ENCODE peak calls at places on chromosome 17, in four cellular contexts. X, N, A and M are unnamed samples.
A peak's percentile ranks its signal among the peaks of the same experiment; 100 is the strongest.

GRCh38 chr17:55086635-55087058 is 118.1 kb downstream of the STXBP4 start:
- DNase-seq in X (no peak), N (peak; percentile 1), A (peak; percentile 14), M (no peak)

GRCh38 chr17:55434721-55435120 is 13.1 kb upstream of the MMD start:
- DNase-seq in X (no peak), N (no peak), A (no peak), M (no peak)

GRCh38 chr17:81119223-81120148 is 45.8 kb upstream of the PVALEF start:
- DNase-seq in X (peak; percentile 32), N (peak; percentile 73), A (peak; percentile 99), M (peak; percentile 90)

GRCh38 chr17:60601443-60602384 is 1.7 kb downstream of the PPM1D start:
- DNase-seq in X (peak; percentile 40), N (peak; percentile 50), A (peak; percentile 78), M (no peak)

GRCh38 chr17:15123593-15124590 is 141.2 kb downstream of the PMP22 start:
- DNase-seq in X (no peak), N (no peak), A (no peak), M (no peak)

GRCh38 chr17:2723997-2724782 is 12.6 kb upstream of the CLUH start:
- DNase-seq in X (no peak), N (no peak), A (no peak), M (no peak)

GRCh38 chr17:33657181-33657580 is 364.1 kb upstream of the ASIC2 start:
- DNase-seq in X (no peak), N (no peak), A (no peak), M (no peak)

GRCh38 chr17:18179804-18180203 is 3.8 kb upstream of the ALKBH5 start:
- DNase-seq in X (no peak), N (no peak), A (no peak), M (no peak)

GRCh38 chr17:72735602-72736001 is 356.9 kb downstream of the SLC39A11 start:
- DNase-seq in X (no peak), N (no peak), A (no peak), M (no peak)

GRCh38 chr17:17750881-17751280 is 69.6 kb downstream of the RAI1 start:
- DNase-seq in X (peak; percentile 47), N (peak; percentile 35), A (no peak), M (no peak)

GRCh38 chr17:40886090-40886489 is 1.0 kb upstream of the KRT20 start:
- DNase-seq in X (no peak), N (no peak), A (no peak), M (no peak)

GRCh38 chr17:17837966-17838962 is 1.5 kb upstream of the SREBF1 start:
- DNase-seq in X (no peak), N (no peak), A (peak; percentile 53), M (no peak)

GRCh38 chr17:81189016-81189415 is 23.0 kb upstream of the AATK start:
- DNase-seq in X (no peak), N (no peak), A (no peak), M (no peak)

GRCh38 chr17:32928527-32929287 is 754 bp downstream of the TMEM98 start:
- DNase-seq in X (no peak), N (no peak), A (no peak), M (no peak)

GRCh38 chr17:80861892-80862291 is 129.7 kb upstream of the CHMP6 start:
- DNase-seq in X (no peak), N (no peak), A (no peak), M (no peak)

GRCh38 chr17:74190807-74191206 is 12.7 kb upstream of the RPL38 start:
- DNase-seq in X (no peak), N (no peak), A (no peak), M (no peak)

GRCh38 chr17:31802502-31802901 is 56.5 kb downstream of the COPRS start:
- DNase-seq in X (no peak), N (peak; percentile 57), A (peak; percentile 68), M (no peak)

GRCh38 chr17:50206604-50207293 is 5.3 kb upstream of the COL1A1 start:
- DNase-seq in X (no peak), N (no peak), A (peak; percentile 61), M (no peak)

DNA sequence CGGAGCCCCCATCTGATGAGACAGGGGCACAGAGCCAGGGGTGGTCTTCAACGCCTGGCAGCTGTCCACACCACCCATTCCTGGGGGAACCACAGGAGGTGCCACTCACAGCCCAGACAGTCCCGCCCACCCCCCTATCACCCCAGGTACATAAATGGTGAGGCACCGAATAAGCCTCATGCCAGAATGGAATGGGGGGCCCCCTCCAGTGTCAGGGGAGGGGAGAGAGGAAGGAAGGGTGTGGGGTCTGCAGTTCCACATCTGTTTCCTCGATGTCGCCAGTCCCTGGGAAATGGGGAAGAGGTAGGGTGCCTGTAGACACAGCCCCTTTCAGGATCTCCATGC is 1.7 kb downstream of the TMC6 start:
- DNase-seq in X (no peak), N (no peak), A (no peak), M (no peak)
- TF ChIP-seq SPI1 in X (no peak), N (peak; percentile 77), A (no peak), M (no peak)

GRCh38 chr17:7026471-7027115 is 3.7 kb downstream of the BCL6B start:
- DNase-seq in X (no peak), N (no peak), A (no peak), M (no peak)

GRCh38 chr17:7025240-7025639 is 2.4 kb downstream of the BCL6B start:
- DNase-seq in X (no peak), N (no peak), A (no peak), M (no peak)

GRCh38 chr17:7029096-7029495 is 6.2 kb downstream of the BCL6B start:
- DNase-seq in X (no peak), N (no peak), A (no peak), M (no peak)

GRCh38 chr17:7027335-7027734 is 4.5 kb downstream of the BCL6B start:
- DNase-seq in X (no peak), N (no peak), A (no peak), M (no peak)

DNA sequence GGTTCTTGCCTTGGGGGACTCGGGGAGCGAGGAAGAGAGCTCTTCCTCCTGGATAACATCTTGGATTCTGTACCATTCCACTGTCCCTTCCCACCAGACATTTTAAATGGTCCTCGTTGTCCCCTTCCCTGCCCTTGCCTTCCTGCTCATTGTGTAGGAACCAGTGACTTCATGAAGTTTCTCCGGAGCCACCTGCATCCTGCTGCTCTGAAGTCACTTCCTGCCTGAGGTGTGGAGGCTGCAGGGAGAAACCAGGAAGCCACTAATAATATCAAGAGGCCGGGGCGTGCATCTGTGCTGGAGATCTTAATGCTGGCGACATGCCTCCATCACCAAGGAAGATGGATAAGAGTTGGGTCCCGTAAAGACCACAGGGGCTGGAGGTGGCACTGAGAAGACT is 6.2 kb upstream of the SLC16A13 start:
- DNase-seq in X (no peak), N (no peak), A (no peak), M (no peak)
- TF ChIP-seq POLR2AphosphoS5 in X (no peak), N (no peak), A (no peak), M (no peak)

DNA sequence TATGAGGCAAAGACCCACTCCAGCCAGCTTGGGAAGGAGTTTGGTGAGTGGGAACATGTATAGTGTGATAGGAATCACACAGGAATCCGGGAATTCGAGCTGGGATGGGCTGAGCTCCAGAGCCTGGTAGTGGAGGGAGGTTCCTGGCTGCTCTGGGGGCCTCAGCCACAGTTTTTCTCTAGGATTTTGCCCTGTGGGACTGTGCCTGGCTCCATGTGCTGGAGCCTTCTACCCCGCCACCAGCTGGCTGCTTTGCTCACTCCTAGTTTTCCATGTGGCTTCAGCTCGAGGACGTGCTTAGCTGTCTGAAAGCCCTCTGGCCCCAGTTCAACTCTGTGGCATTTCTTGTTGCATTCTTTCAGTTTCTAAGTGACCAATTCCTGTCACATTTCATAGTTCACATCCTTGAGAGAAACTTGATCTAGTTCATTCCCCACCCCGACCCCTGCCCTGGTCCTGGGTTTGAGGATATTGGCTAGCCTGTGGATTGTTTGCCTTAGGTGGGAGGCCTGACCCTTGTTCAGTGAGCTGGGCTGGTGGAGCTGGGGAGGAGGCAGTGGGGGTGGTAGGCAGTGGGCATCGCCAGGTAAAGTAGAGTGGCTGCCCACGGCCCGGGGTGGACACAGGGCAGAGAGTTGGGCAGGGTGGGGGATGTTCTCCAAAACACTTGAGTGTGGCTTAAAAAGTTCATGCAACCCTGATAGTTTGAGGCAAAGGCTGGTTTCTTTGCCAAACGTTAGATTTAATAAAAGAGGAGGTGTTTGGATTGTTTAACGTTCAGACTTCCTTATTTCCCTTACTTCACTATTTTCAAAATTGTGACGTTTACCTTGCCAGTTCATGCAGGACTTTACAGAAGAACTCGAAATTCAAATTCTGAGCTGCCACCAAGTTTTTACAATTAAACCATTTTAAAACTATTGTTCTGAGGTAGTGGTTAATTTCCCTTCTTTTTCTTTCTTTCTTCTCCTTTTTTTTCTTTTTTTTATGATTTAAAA is 5.2 kb downstream of the SEC14L1 start:
- DNase-seq in X (peak; percentile 71), N (no peak), A (no peak), M (no peak)
- TF ChIP-seq SPI1 in X (peak; percentile 36), N (peak; percentile 84), A (no peak), M (peak; percentile 36)

DNA sequence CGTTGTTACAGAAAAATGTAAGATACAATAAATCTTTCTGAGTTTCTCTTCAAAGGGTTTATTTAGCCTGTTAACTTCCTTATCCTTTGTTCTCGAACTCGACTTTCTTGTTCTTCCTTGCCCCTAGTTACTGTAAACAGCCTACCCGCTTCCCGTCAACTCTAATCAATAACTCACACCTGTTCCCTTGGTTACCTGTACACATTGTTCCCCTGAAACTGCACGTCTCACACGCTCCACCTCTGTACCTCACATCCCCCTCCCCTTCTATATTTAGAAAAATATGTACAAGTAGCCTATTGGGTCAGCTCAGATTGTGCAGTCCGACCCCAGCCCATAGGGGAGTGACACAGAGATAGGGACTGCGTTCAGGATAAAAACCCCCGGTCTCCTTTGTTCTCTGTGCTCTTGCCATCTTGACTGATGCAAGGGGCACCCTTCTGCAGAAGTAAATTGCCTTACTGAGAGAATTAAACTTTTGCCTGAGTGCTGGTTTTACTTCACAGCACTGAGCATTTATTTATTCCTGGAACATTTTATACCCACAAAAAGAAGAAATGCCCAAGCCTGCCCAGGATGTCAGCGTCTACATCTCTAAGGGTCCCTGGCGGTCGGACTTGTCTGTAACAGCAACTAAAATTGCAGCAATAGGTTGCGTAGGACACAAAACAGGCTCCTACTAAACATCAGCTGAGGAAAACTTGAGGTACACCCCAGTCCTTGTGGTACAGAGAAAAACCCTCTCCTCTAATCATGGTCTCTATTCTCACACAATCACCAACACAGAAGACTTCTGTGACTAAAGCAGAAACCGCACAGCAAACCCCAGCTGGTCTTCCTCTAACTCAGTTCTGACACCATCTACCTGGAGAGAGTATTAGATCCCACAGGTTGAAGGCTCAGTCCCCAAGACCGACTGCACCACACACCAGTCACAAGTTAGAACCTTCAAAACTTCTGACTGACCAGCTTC is 11.3 kb downstream of the WDR45B start:
- DNase-seq in X (no peak), N (no peak), A (no peak), M (no peak)
- TF ChIP-seq POLR2AphosphoS5 in X (no peak), N (no peak), A (no peak), M (no peak)

GRCh38 chr17:36082062-36082461 is 7.9 kb downstream of the CCL3 start:
- DNase-seq in X (peak; percentile 52), N (no peak), A (no peak), M (no peak)
- TF ChIP-seq SPI1 in X (no peak), N (no peak), A (no peak), M (no peak)

GRCh38 chr17:14057591-14057990 is 11.7 kb upstream of the COX10 start:
- DNase-seq in X (no peak), N (no peak), A (no peak), M (no peak)

GRCh38 chr17:14067347-14067746 is 2.0 kb upstream of the COX10 start:
- DNase-seq in X (no peak), N (no peak), A (no peak), M (no peak)

GRCh38 chr17:14060706-14061105 is 8.6 kb upstream of the COX10 start:
- DNase-seq in X (no peak), N (no peak), A (no peak), M (no peak)

GRCh38 chr17:14058051-14058450 is 11.3 kb upstream of the COX10 start:
- DNase-seq in X (no peak), N (no peak), A (no peak), M (no peak)

GRCh38 chr17:14061666-14062560 is 7.4 kb upstream of the COX10 start:
- DNase-seq in X (no peak), N (no peak), A (no peak), M (no peak)
- TF ChIP-seq POLR2AphosphoS5 in X (no peak), N (no peak), A (no peak), M (no peak)

GRCh38 chr17:44317545-44317944 is 7.1 kb downstream of the SLC25A39 start:
- DNase-seq in X (no peak), N (no peak), A (peak; percentile 6), M (no peak)
- TF ChIP-seq SPI1 in X (no peak), N (no peak), A (no peak), M (no peak)